ENCODE peak calls at places on chromosomes 5 and 9, in nine cellular contexts. E, M, X, T, A, H, I, V and Z are unnamed samples. For H3K4me1, the result is how much of the 10 kb centered on the place peaks cover.

GRCh38 chr5:63962345-63962744 is at the start of gene HTR1A:
- DNase-seq in E (no peak), X (no peak), T (no peak), M (no peak), H (peak), A (no peak), V (no peak), I (no peak), Z (no peak)

GRCh38 chr5:1565737-1566734 is 42.3 kb upstream of the LPCAT1 start:
- DNase-seq in T (peak), E (no peak), A (no peak), M (no peak), I (no peak), X (no peak), V (no peak), H (no peak), Z (no peak)

GRCh38 chr5:117494208-117494607 is 919.6 kb upstream of the SEMA6A start:
- DNase-seq in I (no peak), M (no peak), T (no peak), V (no peak), H (no peak), A (no peak), E (no peak), X (no peak), Z (no peak)

GRCh38 chr9:81490605-81491331 is 198.6 kb downstream of the TLE1 start:
- DNase-seq in H (no peak), A (no peak), X (no peak), E (peak), T (no peak), M (no peak), I (no peak), V (no peak), Z (no peak)

GRCh38 chr9:83401328-83401895 is 136.8 kb downstream of the FRMD3 start:
- DNase-seq in I (no peak), A (no peak), T (no peak), V (no peak), H (no peak), E (no peak), X (no peak), M (no peak), Z (no peak)

GRCh38 chr5:36450229-36451024 is 148.7 kb upstream of the RANBP3L start:
- DNase-seq in E (peak), I (no peak), T (no peak), A (no peak), H (no peak), X (no peak), M (no peak), V (no peak), Z (no peak)

GRCh38 chr5:80369521-80369920 is 38.3 kb upstream of the ZFYVE16 start:
- DNase-seq in H (no peak), X (no peak), V (no peak), I (no peak), E (peak), M (no peak), T (no peak), A (no peak), Z (no peak)

GRCh38 chr5:474826-475661 is 32.1 kb downstream of the EXOC3 start:
- DNase-seq in A (peak), E (peak), M (no peak), T (no peak), X (no peak), I (peak), H (no peak), V (peak), Z (no peak)

GRCh38 chr9:114214181-114214580 is 58.8 kb downstream of the COL27A1 start:
- DNase-seq in V (no peak), I (no peak), H (no peak), X (no peak), A (no peak), E (peak), T (no peak), M (no peak), Z (no peak)

GRCh38 chr9:114621975-114622609 is 11.0 kb downstream of the TMEM268 start:
- DNase-seq in M (no peak), X (no peak), I (no peak), E (peak), T (no peak), H (no peak), V (no peak), A (no peak), Z (no peak)

GRCh38 chr5:170628028-170628427 is 124.2 kb downstream of the KCNIP1 start:
- DNase-seq in M (no peak), X (no peak), E (no peak), T (no peak), V (no peak), H (no peak), I (no peak), A (no peak), Z (no peak)

GRCh38 chr9:89179535-89179919 is 909 bp upstream of the SHC3 start:
- DNase-seq in T (no peak), H (no peak), A (no peak), V (no peak), X (no peak), E (peak), M (no peak), I (no peak), Z (no peak)

GRCh38 chr9:124869466-124869985 is 7.6 kb downstream of the ARPC5L start:
- DNase-seq in X (peak), A (peak), E (peak), T (peak), H (no peak), M (no peak), I (no peak), V (no peak), Z (peak)

GRCh38 chr9:6845881-6846280 is 88.1 kb downstream of the KDM4C start:
- DNase-seq in T (peak), H (no peak), I (no peak), E (peak), X (no peak), M (no peak), A (no peak), V (no peak), Z (no peak)

GRCh38 chr5:38673671-38674071 is 117.2 kb upstream of the LIFR start:
- DNase-seq in T (no peak), M (no peak), E (no peak), X (no peak), V (no peak), H (no peak), A (no peak), I (no peak), Z (no peak)

GRCh38 chr9:76868897-76869296 is 37.0 kb downstream of the PRUNE2 start:
- DNase-seq in V (no peak), I (no peak), E (peak), X (no peak), A (no peak), H (no peak), T (no peak), M (no peak), Z (no peak)

GRCh38 chr5:147446528-147446927 is 63.3 kb downstream of the DPYSL3 start:
- DNase-seq in V (no peak), A (no peak), M (no peak), I (no peak), H (no peak), E (no peak), T (no peak), X (no peak), Z (no peak)

GRCh38 chr5:56479701-56480304 is 246.7 kb upstream of the ANKRD55 start:
- DNase-seq in V (no peak), X (no peak), E (peak), H (no peak), I (no peak), T (peak), A (peak), M (no peak), Z (no peak)

GRCh38 chr5:14105717-14106435 is 37.3 kb upstream of the TRIO start:
- DNase-seq in T (no peak), E (peak), H (no peak), X (no peak), I (no peak), A (no peak), V (no peak), M (no peak), Z (no peak)

GRCh38 chr5:141714542-141715303 is 32.7 kb upstream of the ARAP3 start:
- DNase-seq in I (no peak), T (no peak), E (no peak), X (no peak), A (no peak), H (no peak), M (no peak), V (no peak), Z (no peak)

GRCh38 chr5:6827815-6828214 is 114.6 kb downstream of the TENT4A start:
- DNase-seq in M (no peak), T (no peak), H (no peak), I (no peak), A (peak), X (no peak), E (no peak), V (no peak), Z (no peak)

GRCh38 chr5:36723921-36724320 is 117.5 kb downstream of the SLC1A3 start:
- DNase-seq in M (no peak), V (no peak), E (no peak), A (no peak), X (no peak), T (no peak), I (no peak), H (no peak), Z (no peak)

GRCh38 chr5:530556-530955 is 6.3 kb upstream of the SLC9A3 start:
- DNase-seq in T (no peak), H (no peak), M (no peak), I (peak), V (no peak), E (no peak), X (no peak), A (no peak), Z (peak)

GRCh38 chr9:137108608-137109249 is 5.8 kb downstream of the DPP7 start:
- DNase-seq in T (no peak), A (no peak), E (no peak), V (no peak), H (no peak), X (no peak), M (no peak), I (no peak), Z (no peak)

GRCh38 chr9:129696803-129697110 is 31.3 kb downstream of the PRRX2 start:
- DNase-seq in H (no peak), X (no peak), I (no peak), T (no peak), A (no peak), V (no peak), M (no peak), E (no peak), Z (no peak)

GRCh38 chr5:115170128-115170923 is 618 bp upstream of the TRIM36 start:
- DNase-seq in X (peak), I (no peak), M (no peak), A (peak), T (peak), H (peak), E (no peak), V (no peak), Z (no peak)

GRCh38 chr9:89441655-89441970 is 56.3 kb downstream of the SEMA4D start:
- DNase-seq in H (no peak), M (no peak), I (no peak), X (no peak), T (no peak), V (no peak), A (no peak), E (no peak), Z (no peak)

GRCh38 chr9:135101926-135102325 is 14.5 kb downstream of the OLFM1 start:
- DNase-seq in A (no peak), M (no peak), V (no peak), T (no peak), E (no peak), X (no peak), H (no peak), I (no peak), Z (no peak)

GRCh38 chr9:120386390-120387131 is 193.4 kb downstream of the CDK5RAP2 start:
- DNase-seq in E (peak), M (peak), X (peak), V (no peak), H (no peak), A (no peak), T (peak), I (no peak), Z (peak)

GRCh38 chr5:54045077-54045792 is 265.1 kb downstream of the ARL15 start:
- DNase-seq in E (no peak), X (no peak), A (no peak), M (peak), H (no peak), V (no peak), I (no peak), T (no peak), Z (peak)

GRCh38 chr9:88177343-88177742 is 39.1 kb upstream of the SPATA31C2 start:
- DNase-seq in T (no peak), I (no peak), H (no peak), X (no peak), V (no peak), A (no peak), M (no peak), E (no peak), Z (no peak)

GRCh38 chr5:147466581-147466980 is 43.3 kb downstream of the DPYSL3 start:
- DNase-seq in H (no peak), T (no peak), V (no peak), A (no peak), E (no peak), M (no peak), I (no peak), X (no peak), Z (no peak)

GRCh38 chr5:36688722-36689121 is 82.3 kb downstream of the SLC1A3 start:
- DNase-seq in T (no peak), I (no peak), H (no peak), M (no peak), X (no peak), E (no peak), A (peak), V (no peak), Z (no peak)

GRCh38 chr9:114652776-114653555 is 4.6 kb downstream of the TEX53 start:
- DNase-seq in X (no peak), V (no peak), A (no peak), E (peak), H (no peak), T (no peak), I (no peak), M (no peak), Z (no peak)

GRCh38 chr9:15867334-15867733 is 314.5 kb downstream of the CCDC171 start:
- DNase-seq in I (no peak), T (no peak), E (no peak), M (no peak), H (no peak), A (no peak), V (no peak), X (no peak), Z (no peak)

GRCh38 chr9:214488-215448 is at the start of gene DOCK8:
- DNase-seq in X (peak), H (peak), M (peak), A (peak), I (peak), V (peak), T (peak), E (peak), Z (peak)

GRCh38 chr5:96151891-96152290 is 190.2 kb upstream of the ELL2 start:
- DNase-seq in A (no peak), T (no peak), E (no peak), M (no peak), X (no peak), H (no peak), I (no peak), V (no peak), Z (no peak)

GRCh38 chr5:168121138-168121494 is 170.3 kb upstream of the WWC1 start:
- DNase-seq in T (no peak), I (no peak), E (no peak), H (no peak), V (no peak), A (no peak), M (no peak), X (no peak), Z (no peak)
- H3K4me1 ChIP-seq in T (under half), I (under half), E (under half), H (under half), V (under half), A (under half), M (under half), X (under half), Z (under half)

GRCh38 chr9:128634111-128634510 is 22.5 kb downstream of the DYNC2I2 start:
- DNase-seq in V (no peak), M (no peak), H (no peak), T (peak), A (no peak), X (no peak), E (no peak), I (no peak), Z (peak)

GRCh38 chr9:128636024-128636390 is 20.6 kb downstream of the DYNC2I2 start:
- DNase-seq in E (no peak), M (peak), T (peak), I (peak), H (peak), V (peak), X (peak), A (no peak), Z (peak)

GRCh38 chr9:128635266-128636023 is 21.2 kb downstream of the DYNC2I2 start:
- DNase-seq in A (no peak), M (peak), X (peak), T (peak), H (peak), E (peak), V (peak), I (peak), Z (peak)

GRCh38 chr9:128633601-128634000 is 23.0 kb downstream of the DYNC2I2 start:
- DNase-seq in E (no peak), I (no peak), H (no peak), V (no peak), A (no peak), T (peak), M (no peak), X (no peak), Z (no peak)

GRCh38 chr9:128634651-128635262 is 21.9 kb downstream of the DYNC2I2 start:
- DNase-seq in I (peak), X (no peak), E (no peak), H (no peak), V (no peak), M (no peak), T (peak), A (no peak), Z (peak)
- H3K27ac ChIP-seq in I (peak), X (peak), E (peak), H (peak), V (peak), M (peak), T (peak), A (no peak), Z (no peak)

DNA sequence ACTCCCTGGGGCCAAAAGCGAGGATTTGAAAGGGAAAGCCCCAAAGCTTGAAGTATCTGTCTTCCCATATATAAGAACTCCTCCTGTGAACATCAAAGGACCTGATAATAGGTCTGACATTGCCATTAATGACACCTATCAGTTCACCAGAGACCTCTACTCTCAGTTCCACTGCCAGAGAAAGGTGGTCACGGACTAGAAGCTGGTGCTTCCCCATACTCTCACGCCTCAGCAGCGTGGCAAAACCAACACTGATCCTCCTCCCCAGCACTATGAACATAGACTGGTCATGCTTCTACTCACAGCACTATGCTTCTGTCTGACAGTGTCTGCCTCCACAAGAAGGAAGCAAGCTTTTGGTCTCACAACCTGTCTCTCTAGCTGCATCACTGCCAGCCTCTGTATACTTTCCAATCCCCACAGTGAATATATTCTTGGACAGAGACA is 37.9 kb downstream of the NRG2 start:
- DNase-seq in T (no peak), X (no peak), M (no peak), V (no peak), A (no peak), H (no peak), I (no peak), E (no peak), Z (no peak)
- H3K4me3 ChIP-seq in T (no peak), X (no peak), M (no peak), V (no peak), A (no peak), H (no peak), I (no peak), E (no peak), Z (no peak)

DNA sequence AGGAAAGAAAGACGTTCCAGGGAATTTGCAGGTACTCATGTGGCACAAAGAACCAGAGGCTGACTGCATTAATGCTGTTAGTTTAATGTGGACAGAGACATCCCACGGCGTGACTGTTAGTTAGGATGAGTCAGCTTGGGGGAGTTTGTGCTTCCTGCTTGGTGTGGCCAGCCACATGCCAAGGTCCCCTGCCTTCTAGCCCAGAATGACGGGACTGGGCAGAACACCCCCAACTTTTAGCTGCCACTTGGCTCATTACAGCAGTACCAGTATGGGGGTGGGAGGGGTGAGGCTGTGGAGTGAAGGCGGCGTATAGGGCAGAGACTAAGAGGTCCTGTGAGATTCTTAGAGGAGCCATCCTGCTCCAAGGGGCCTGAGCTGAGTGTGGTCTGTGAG is 33.1 kb downstream of the CSF1R start:
- DNase-seq in H (no peak), I (no peak), T (peak), V (no peak), E (peak), X (no peak), A (no peak), M (no peak), Z (no peak)
- H3K4me1 ChIP-seq in H (under half), I (under half), T (under half), V (under half), E (under half), X (under half), A (under half), M (under half), Z (under half)

DNA sequence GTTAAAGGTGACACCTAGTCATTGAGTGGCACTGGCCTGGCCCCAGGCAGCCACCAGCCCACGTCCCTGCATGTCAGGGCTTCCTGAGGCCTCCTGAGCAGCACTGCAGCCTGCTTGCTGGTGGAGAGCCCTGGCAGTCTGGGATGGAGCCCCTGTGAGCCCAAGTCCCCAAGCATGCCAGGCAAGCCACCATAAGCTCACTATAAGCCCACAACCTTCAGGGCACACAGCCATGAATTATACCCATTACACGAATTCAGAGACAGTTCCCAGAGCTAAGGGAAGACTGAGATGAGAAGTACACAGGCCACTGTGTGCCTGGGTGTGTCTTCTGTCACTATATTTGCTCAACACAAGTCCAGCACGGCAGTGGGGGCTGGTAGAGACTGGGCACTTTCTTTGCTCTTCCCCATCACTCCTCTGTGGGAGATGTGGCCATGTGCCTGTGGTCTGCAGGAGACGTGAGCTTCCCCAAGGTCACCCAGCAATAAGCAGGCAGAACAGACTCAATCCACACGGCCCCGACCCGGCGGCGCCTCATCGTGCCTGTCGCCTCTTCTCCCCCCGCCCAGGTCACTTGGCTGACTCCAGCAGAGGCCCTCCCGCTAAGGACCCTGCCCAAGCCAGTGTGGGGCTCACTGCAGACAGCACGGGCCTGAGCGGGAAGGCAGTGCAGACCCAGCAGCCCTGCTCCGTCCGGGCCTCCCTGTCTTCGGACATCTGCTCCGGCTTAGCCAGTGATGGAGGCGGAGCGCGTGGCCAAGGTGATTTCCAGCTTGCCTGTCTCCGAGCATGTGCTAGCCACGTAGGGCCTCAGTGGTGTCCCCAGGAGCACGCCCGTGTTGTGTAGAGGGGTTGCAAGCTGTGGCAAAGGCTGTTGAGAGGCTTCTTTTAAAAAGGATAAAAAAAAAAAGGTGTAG is 114.8 kb downstream of the WNK2 start:
- DNase-seq in T (peak), I (peak), E (no peak), V (no peak), X (peak), M (no peak), A (no peak), H (no peak), Z (no peak)
- H3K27ac ChIP-seq in T (no peak), I (no peak), E (no peak), V (no peak), X (peak), M (no peak), A (no peak), H (no peak), Z (no peak)

GRCh38 chr9:130843049-130843908 is 8.2 kb downstream of the ABL1 start:
- DNase-seq in T (no peak), M (no peak), A (no peak), X (no peak), V (no peak), E (no peak), H (no peak), I (no peak), Z (no peak)

GRCh38 chr9:130845901-130846381 is 10.9 kb downstream of the ABL1 start:
- DNase-seq in E (peak), A (no peak), M (no peak), V (no peak), X (no peak), H (no peak), I (no peak), T (peak), Z (no peak)

GRCh38 chr9:130844028-130844427 is 9.0 kb downstream of the ABL1 start:
- DNase-seq in M (no peak), A (no peak), E (no peak), X (no peak), V (no peak), T (no peak), I (no peak), H (no peak), Z (no peak)

GRCh38 chr9:130846487-130847305 is 11.6 kb downstream of the ABL1 start:
- DNase-seq in E (peak), H (no peak), A (no peak), X (no peak), V (peak), T (peak), M (no peak), I (no peak), Z (no peak)

GRCh38 chr9:130845254-130845653 is 10.2 kb downstream of the ABL1 start:
- DNase-seq in V (no peak), I (no peak), E (no peak), X (no peak), A (no peak), T (no peak), H (no peak), M (no peak), Z (no peak)
- H3K4me3 ChIP-seq in V (no peak), I (no peak), E (peak), X (no peak), A (no peak), T (no peak), H (no peak), M (no peak), Z (no peak)